ENCODE peak calls at places on chromosomes 16 and 17, in nine cellular contexts. W, B, O, U, V, G, X, Z and Q are unnamed samples.

GRCh38 chr16:46932802-46933201 is 40.7 kb downstream of the DNAJA2 start:
- DNase-seq in Z (no peak), X (no peak), G (no peak), O (no peak), U (peak), B (no peak), V (no peak), W (no peak), Q (no peak)

GRCh38 chr16:4321286-4322120 is 5.6 kb downstream of the GLIS2 start:
- DNase-seq in Z (no peak), U (no peak), O (no peak), B (no peak), V (no peak), G (no peak), X (no peak), W (no peak), Q (no peak)

GRCh38 chr16:75272097-75272548 is 20.7 kb upstream of the BCAR1 start:
- DNase-seq in W (peak), Z (no peak), X (no peak), O (no peak), B (no peak), V (peak), G (no peak), U (no peak), Q (no peak)

GRCh38 chr17:44830359-44831269 is 527 bp upstream of the GJC1 start:
- DNase-seq in U (peak), O (no peak), V (no peak), B (no peak), X (no peak), W (peak), Z (peak), G (no peak), Q (no peak)

GRCh38 chr17:77649717-77650211 is 308.7 kb upstream of the TNRC6C start:
- DNase-seq in U (no peak), V (no peak), B (no peak), X (no peak), Z (no peak), O (no peak), G (no peak), W (peak), Q (peak)

GRCh38 chr17:535165-535564 is 179.5 kb downstream of the VPS53 start:
- DNase-seq in W (no peak), V (no peak), Z (no peak), O (no peak), G (no peak), X (no peak), U (no peak), B (no peak), Q (no peak)

GRCh38 chr16:29126621-29127020 is 141.8 kb downstream of the LAT start:
- DNase-seq in G (no peak), B (no peak), X (no peak), O (no peak), V (no peak), W (no peak), U (no peak), Z (no peak), Q (no peak)

GRCh38 chr16:67525176-67525860 is 3.3 kb upstream of the RIPOR1 start:
- DNase-seq in W (peak), V (no peak), U (no peak), O (no peak), B (no peak), Z (peak), G (no peak), X (no peak), Q (no peak)

GRCh38 chr16:71698491-71698890 is 26.0 kb downstream of the PHLPP2 start:
- DNase-seq in Z (no peak), U (no peak), W (no peak), O (no peak), B (no peak), V (no peak), X (no peak), G (no peak), Q (no peak)

GRCh38 chr17:32341141-32341856 is 674 bp downstream of the C17orf75 start:
- DNase-seq in W (peak), G (peak), Z (peak), O (no peak), X (no peak), B (no peak), U (peak), V (peak), Q (no peak)

GRCh38 chr16:88526906-88527185 is 43.4 kb upstream of the ZC3H18 start:
- DNase-seq in B (no peak), W (no peak), V (no peak), U (no peak), G (no peak), Z (no peak), X (no peak), O (no peak), Q (no peak)

GRCh38 chr16:16045879-16046278 is 96.5 kb downstream of the ABCC1 start:
- DNase-seq in G (no peak), V (no peak), O (no peak), Z (no peak), X (no peak), B (no peak), W (no peak), U (no peak), Q (no peak)

GRCh38 chr17:56110463-56111138 is 42.7 kb upstream of the ANKFN1 start:
- DNase-seq in V (no peak), B (no peak), U (no peak), W (no peak), X (no peak), G (no peak), Z (no peak), O (no peak), Q (no peak)

GRCh38 chr16:11396241-11397048 is 51.2 kb downstream of the RMI2 start:
- DNase-seq in G (peak), Z (peak), V (peak), U (peak), B (peak), W (peak), O (peak), X (peak), Q (peak)

GRCh38 chr16:70258946-70259345 is 7.2 kb upstream of the EXOSC6 start:
- DNase-seq in X (no peak), O (no peak), B (no peak), U (no peak), G (no peak), Z (no peak), V (no peak), W (no peak), Q (no peak)

GRCh38 chr16:88692861-88693260 is 6.6 kb upstream of the SNAI3 start:
- DNase-seq in V (no peak), U (no peak), Z (no peak), O (no peak), W (no peak), X (no peak), B (no peak), G (no peak), Q (no peak)

GRCh38 chr16:87555647-87556046 is 46.7 kb upstream of the JPH3 start:
- DNase-seq in X (no peak), W (no peak), O (no peak), G (no peak), Z (no peak), B (no peak), U (no peak), V (no peak), Q (no peak)